ENCODE peak calls at places on chromosome 18, in four cellular contexts. X, W, O and S are unnamed samples.

GRCh38 chr18:36711813-36712444 is 116.9 kb downstream of the TPGS2 start:
- DNase-seq in X (peak), W (no peak), O (peak), S (no peak)

GRCh38 chr18:76821875-76822509 is 365 bp upstream of the ZNF236 start:
- DNase-seq in X (peak), W (peak), O (no peak), S (peak)

GRCh38 chr18:73136134-73136533 is 268.3 kb upstream of the NETO1 start:
- DNase-seq in X (peak), W (no peak), O (no peak), S (no peak)

GRCh38 chr18:49682301-49683190 is 120.7 kb downstream of the LIPG start:
- DNase-seq in X (peak), W (no peak), O (no peak), S (no peak)

GRCh38 chr18:68734311-68734710 is 19.4 kb upstream of the TMX3 start:
- DNase-seq in X (peak), W (no peak), O (no peak), S (no peak)

GRCh38 chr18:839224-840079 is 27.4 kb upstream of the YES1 start:
- DNase-seq in X (peak), W (peak), O (peak), S (peak)

GRCh38 chr18:27467073-27467472 is 282.0 kb upstream of the CHST9 start:
- DNase-seq in X (no peak), W (no peak), O (no peak), S (no peak)

GRCh38 chr18:13570216-13570615 is 156.1 kb downstream of the FAM210A start:
- DNase-seq in X (no peak), W (no peak), O (no peak), S (no peak)

GRCh38 chr18:45014047-45014501 is 333.4 kb downstream of the SETBP1 start:
- DNase-seq in X (peak), W (no peak), O (peak), S (peak)

GRCh38 chr18:74183110-74183509 is 34.8 kb downstream of the TIMM21 start:
- DNase-seq in X (no peak), W (no peak), O (no peak), S (no peak)

GRCh38 chr18:55781481-55781957 is 193.5 kb upstream of the TCF4 start:
- DNase-seq in X (peak), W (no peak), O (no peak), S (no peak)

GRCh38 chr18:49224130-49224529 is 236.3 kb downstream of the DYM start:
- DNase-seq in X (no peak), W (no peak), O (no peak), S (no peak)

GRCh38 chr18:12098389-12098788 is 4.7 kb downstream of the ANKRD62 start:
- DNase-seq in X (no peak), W (no peak), O (no peak), S (no peak)

GRCh38 chr18:456361-456821 is 44.1 kb downstream of the COLEC12 start:
- DNase-seq in X (peak), W (no peak), O (peak), S (no peak)

GRCh38 chr18:20966795-20967194 is 144.8 kb downstream of the ROCK1 start:
- DNase-seq in X (no peak), W (no peak), O (no peak), S (no peak)

GRCh38 chr18:43049021-43049420 is 66.5 kb downstream of the RIT2 start:
- DNase-seq in X (peak), W (no peak), O (no peak), S (no peak)

GRCh38 chr18:46278481-46279465 is 174.6 kb downstream of the HAUS1 start:
- DNase-seq in X (peak), W (no peak), O (peak), S (no peak)

GRCh38 chr18:54148151-54148550 is 76.3 kb downstream of the MBD2 start:
- DNase-seq in X (no peak), W (no peak), O (no peak), S (no peak)